ENCODE peak calls at places on chromosomes 13 and 19, in seven cellular contexts. One of them, this sample, is unnamed.

GRCh38 chr13:26449063-26449848 is 108.2 kb upstream of the WASF3 start:
- DNase-seq in mucosa of gallbladder: no peak
- DNase-seq in DMS79: no peak
- DNase-seq in activated naive CD4-positive, alpha-beta T cell: no peak
- DNase-seq in stimulated activated CD4-positive, alpha-beta T cell treated with anti-CD3 and anti-CD28 coated beads, TNF-alpha, amount 100 ng/mL, for 24 hours: no peak
- DNase-seq in AG09319: no peak
- DNase-seq in MV-4-11: no peak
- DNase-seq in this sample: no peak

GRCh38 chr19:35084078-35084762 is 31.4 kb upstream of the FXYD3 start:
- DNase-seq in mucosa of gallbladder: no peak
- DNase-seq in DMS79: no peak
- DNase-seq in activated naive CD4-positive, alpha-beta T cell: no peak
- DNase-seq in stimulated activated CD4-positive, alpha-beta T cell treated with anti-CD3 and anti-CD28 coated beads, TNF-alpha, amount 100 ng/mL, for 24 hours: no peak
- DNase-seq in AG09319: no peak
- DNase-seq in MV-4-11: no peak
- DNase-seq in this sample: no peak

GRCh38 chr13:71866173-71867091 is 572 bp downstream of the DACH1 start:
- DNase-seq in mucosa of gallbladder: no peak
- DNase-seq in DMS79: no peak
- DNase-seq in activated naive CD4-positive, alpha-beta T cell: no peak
- DNase-seq in stimulated activated CD4-positive, alpha-beta T cell treated with anti-CD3 and anti-CD28 coated beads, TNF-alpha, amount 100 ng/mL, for 24 hours: no peak
- DNase-seq in AG09319: no peak
- DNase-seq in MV-4-11: no peak
- DNase-seq in this sample: peak

GRCh38 chr19:42528354-42529247 is at the start of gene CEACAM1:
- DNase-seq in mucosa of gallbladder: peak
- DNase-seq in DMS79: no peak
- DNase-seq in activated naive CD4-positive, alpha-beta T cell: peak
- DNase-seq in stimulated activated CD4-positive, alpha-beta T cell treated with anti-CD3 and anti-CD28 coated beads, TNF-alpha, amount 100 ng/mL, for 24 hours: peak
- DNase-seq in AG09319: no peak
- DNase-seq in MV-4-11: no peak
- DNase-seq in this sample: peak

GRCh38 chr19:2259331-2259730 is 3.1 kb upstream of the JSRP1 start:
- DNase-seq in mucosa of gallbladder: no peak
- DNase-seq in DMS79: no peak
- DNase-seq in activated naive CD4-positive, alpha-beta T cell: no peak
- DNase-seq in stimulated activated CD4-positive, alpha-beta T cell treated with anti-CD3 and anti-CD28 coated beads, TNF-alpha, amount 100 ng/mL, for 24 hours: no peak
- DNase-seq in AG09319: no peak
- DNase-seq in MV-4-11: no peak
- DNase-seq in this sample: no peak

GRCh38 chr13:39910833-39911232 is 255.4 kb downstream of the COG6 start:
- DNase-seq in mucosa of gallbladder: no peak
- DNase-seq in DMS79: no peak
- DNase-seq in activated naive CD4-positive, alpha-beta T cell: no peak
- DNase-seq in stimulated activated CD4-positive, alpha-beta T cell treated with anti-CD3 and anti-CD28 coated beads, TNF-alpha, amount 100 ng/mL, for 24 hours: no peak
- DNase-seq in AG09319: no peak
- DNase-seq in MV-4-11: no peak
- DNase-seq in this sample: no peak

GRCh38 chr13:61370520-61370919 is 45.1 kb downstream of the PCDH20 start:
- DNase-seq in mucosa of gallbladder: no peak
- DNase-seq in DMS79: no peak
- DNase-seq in activated naive CD4-positive, alpha-beta T cell: no peak
- DNase-seq in stimulated activated CD4-positive, alpha-beta T cell treated with anti-CD3 and anti-CD28 coated beads, TNF-alpha, amount 100 ng/mL, for 24 hours: no peak
- DNase-seq in AG09319: no peak
- DNase-seq in MV-4-11: no peak
- DNase-seq in this sample: no peak

GRCh38 chr19:12155324-12155723 is 1.2 kb downstream of the ZNF625 start:
- DNase-seq in mucosa of gallbladder: no peak
- DNase-seq in DMS79: no peak
- DNase-seq in activated naive CD4-positive, alpha-beta T cell: no peak
- DNase-seq in stimulated activated CD4-positive, alpha-beta T cell treated with anti-CD3 and anti-CD28 coated beads, TNF-alpha, amount 100 ng/mL, for 24 hours: no peak
- DNase-seq in AG09319: no peak
- DNase-seq in MV-4-11: no peak
- DNase-seq in this sample: no peak

GRCh38 chr13:83880275-83881027 is 1.8 kb downstream of the SLITRK1 start:
- DNase-seq in mucosa of gallbladder: no peak
- DNase-seq in DMS79: no peak
- DNase-seq in activated naive CD4-positive, alpha-beta T cell: no peak
- DNase-seq in stimulated activated CD4-positive, alpha-beta T cell treated with anti-CD3 and anti-CD28 coated beads, TNF-alpha, amount 100 ng/mL, for 24 hours: no peak
- DNase-seq in AG09319: no peak
- DNase-seq in MV-4-11: no peak
- DNase-seq in this sample: no peak

GRCh38 chr13:97275265-97275664 is 53.1 kb downstream of the MBNL2 start:
- DNase-seq in mucosa of gallbladder: no peak
- DNase-seq in DMS79: no peak
- DNase-seq in activated naive CD4-positive, alpha-beta T cell: no peak
- DNase-seq in stimulated activated CD4-positive, alpha-beta T cell treated with anti-CD3 and anti-CD28 coated beads, TNF-alpha, amount 100 ng/mL, for 24 hours: no peak
- DNase-seq in AG09319: peak
- DNase-seq in MV-4-11: no peak
- DNase-seq in this sample: no peak

GRCh38 chr19:18903146-18904056 is 7.4 kb upstream of the CERS1 start:
- DNase-seq in mucosa of gallbladder: no peak
- DNase-seq in DMS79: no peak
- DNase-seq in activated naive CD4-positive, alpha-beta T cell: no peak
- DNase-seq in stimulated activated CD4-positive, alpha-beta T cell treated with anti-CD3 and anti-CD28 coated beads, TNF-alpha, amount 100 ng/mL, for 24 hours: no peak
- DNase-seq in AG09319: no peak
- DNase-seq in MV-4-11: no peak
- DNase-seq in this sample: no peak

GRCh38 chr19:5006201-5006600 is 37.3 kb downstream of the KDM4B start:
- DNase-seq in mucosa of gallbladder: no peak
- DNase-seq in DMS79: no peak
- DNase-seq in activated naive CD4-positive, alpha-beta T cell: no peak
- DNase-seq in stimulated activated CD4-positive, alpha-beta T cell treated with anti-CD3 and anti-CD28 coated beads, TNF-alpha, amount 100 ng/mL, for 24 hours: no peak
- DNase-seq in AG09319: no peak
- DNase-seq in MV-4-11: peak
- DNase-seq in this sample: peak

GRCh38 chr19:15702590-15702930 is 25.3 kb upstream of the OR10H2 start:
- DNase-seq in mucosa of gallbladder: peak
- DNase-seq in DMS79: peak
- DNase-seq in activated naive CD4-positive, alpha-beta T cell: no peak
- DNase-seq in stimulated activated CD4-positive, alpha-beta T cell treated with anti-CD3 and anti-CD28 coated beads, TNF-alpha, amount 100 ng/mL, for 24 hours: no peak
- DNase-seq in AG09319: no peak
- DNase-seq in MV-4-11: peak
- DNase-seq in this sample: peak

GRCh38 chr13:93256998-93257397 is 30.4 kb downstream of the GPC6 start:
- DNase-seq in mucosa of gallbladder: no peak
- DNase-seq in DMS79: no peak
- DNase-seq in activated naive CD4-positive, alpha-beta T cell: no peak
- DNase-seq in stimulated activated CD4-positive, alpha-beta T cell treated with anti-CD3 and anti-CD28 coated beads, TNF-alpha, amount 100 ng/mL, for 24 hours: no peak
- DNase-seq in AG09319: no peak
- DNase-seq in MV-4-11: no peak
- DNase-seq in this sample: no peak

GRCh38 chr13:74920945-74921725 is 560.8 kb downstream of the TBC1D4 start:
- DNase-seq in mucosa of gallbladder: no peak
- DNase-seq in DMS79: no peak
- DNase-seq in activated naive CD4-positive, alpha-beta T cell: no peak
- DNase-seq in stimulated activated CD4-positive, alpha-beta T cell treated with anti-CD3 and anti-CD28 coated beads, TNF-alpha, amount 100 ng/mL, for 24 hours: no peak
- DNase-seq in AG09319: no peak
- DNase-seq in MV-4-11: no peak
- DNase-seq in this sample: no peak

GRCh38 chr13:73661066-73661465 is 473.1 kb downstream of the KLF12 start:
- DNase-seq in mucosa of gallbladder: no peak
- DNase-seq in DMS79: no peak
- DNase-seq in activated naive CD4-positive, alpha-beta T cell: no peak
- DNase-seq in stimulated activated CD4-positive, alpha-beta T cell treated with anti-CD3 and anti-CD28 coated beads, TNF-alpha, amount 100 ng/mL, for 24 hours: no peak
- DNase-seq in AG09319: no peak
- DNase-seq in MV-4-11: no peak
- DNase-seq in this sample: no peak

GRCh38 chr19:1106841-1107654 is 3.3 kb downstream of the GPX4 start:
- DNase-seq in mucosa of gallbladder: no peak
- DNase-seq in DMS79: no peak
- DNase-seq in activated naive CD4-positive, alpha-beta T cell: no peak
- DNase-seq in stimulated activated CD4-positive, alpha-beta T cell treated with anti-CD3 and anti-CD28 coated beads, TNF-alpha, amount 100 ng/mL, for 24 hours: no peak
- DNase-seq in AG09319: no peak
- DNase-seq in MV-4-11: peak
- DNase-seq in this sample: no peak

GRCh38 chr13:71124230-71124629 is 742.8 kb downstream of the DACH1 start:
- DNase-seq in mucosa of gallbladder: no peak
- DNase-seq in DMS79: no peak
- DNase-seq in activated naive CD4-positive, alpha-beta T cell: no peak
- DNase-seq in stimulated activated CD4-positive, alpha-beta T cell treated with anti-CD3 and anti-CD28 coated beads, TNF-alpha, amount 100 ng/mL, for 24 hours: no peak
- DNase-seq in AG09319: no peak
- DNase-seq in MV-4-11: no peak
- DNase-seq in this sample: no peak

GRCh38 chr19:4897146-4897545 is 5.5 kb downstream of the ARRDC5 start:
- DNase-seq in mucosa of gallbladder: no peak
- DNase-seq in DMS79: peak
- DNase-seq in activated naive CD4-positive, alpha-beta T cell: no peak
- DNase-seq in stimulated activated CD4-positive, alpha-beta T cell treated with anti-CD3 and anti-CD28 coated beads, TNF-alpha, amount 100 ng/mL, for 24 hours: no peak
- DNase-seq in AG09319: no peak
- DNase-seq in MV-4-11: peak
- DNase-seq in this sample: no peak

GRCh38 chr19:47020992-47021496 is 1.4 kb downstream of the NPAS1 start:
- DNase-seq in mucosa of gallbladder: no peak
- DNase-seq in DMS79: no peak
- DNase-seq in activated naive CD4-positive, alpha-beta T cell: no peak
- DNase-seq in stimulated activated CD4-positive, alpha-beta T cell treated with anti-CD3 and anti-CD28 coated beads, TNF-alpha, amount 100 ng/mL, for 24 hours: no peak
- DNase-seq in AG09319: no peak
- DNase-seq in MV-4-11: no peak
- DNase-seq in this sample: no peak

GRCh38 chr19:41893899-41894298 is 10.9 kb downstream of the ARHGEF1 start:
- DNase-seq in mucosa of gallbladder: no peak
- DNase-seq in DMS79: no peak
- DNase-seq in activated naive CD4-positive, alpha-beta T cell: no peak
- DNase-seq in stimulated activated CD4-positive, alpha-beta T cell treated with anti-CD3 and anti-CD28 coated beads, TNF-alpha, amount 100 ng/mL, for 24 hours: no peak
- DNase-seq in AG09319: no peak
- DNase-seq in MV-4-11: peak
- DNase-seq in this sample: no peak

GRCh38 chr13:34246511-34246910 is 428.6 kb downstream of the RFC3 start:
- DNase-seq in mucosa of gallbladder: no peak
- DNase-seq in DMS79: no peak
- DNase-seq in activated naive CD4-positive, alpha-beta T cell: no peak
- DNase-seq in stimulated activated CD4-positive, alpha-beta T cell treated with anti-CD3 and anti-CD28 coated beads, TNF-alpha, amount 100 ng/mL, for 24 hours: no peak
- DNase-seq in AG09319: no peak
- DNase-seq in MV-4-11: no peak
- DNase-seq in this sample: no peak